ENCODE peak calls at places on chromosomes 13 and 19, in six cellular contexts. G is cardiac muscle cell, B is bronchial epithelial cell, A is epithelial cell of proximal tubule, W is A549, J is AG09309. T is an unnamed sample.

GRCh38 chr19:52946322-52947310 is 16.1 kb downstream of the ZNF816 start:
- DNase-seq in G (peak; percentile 32), B (no peak), W (no peak), J (no peak), A (no peak), T (no peak)

GRCh38 chr19:7716762-7717161 is 14.8 kb upstream of the FCER2 start:
- DNase-seq in G (no peak), J (no peak), A (no peak), B (no peak), W (no peak), T (no peak)

GRCh38 chr19:39327318-39327717 is 6.7 kb upstream of the LRFN1 start:
- DNase-seq in B (no peak), G (no peak), W (no peak), A (no peak), J (no peak), T (no peak)

GRCh38 chr13:92346046-92346445 is 880.6 kb upstream of the GPC6 start:
- DNase-seq in A (no peak), W (no peak), B (no peak), J (no peak), G (peak; percentile 9), T (no peak)

GRCh38 chr13:33016414-33017409 is at the start of gene KL:
- DNase-seq in W (no peak), J (no peak), G (peak; percentile 51), A (no peak), B (no peak), T (no peak)

GRCh38 chr13:20525144-20525600 is 485 bp downstream of the CRYL1 start:
- DNase-seq in G (peak; percentile 29), A (no peak), B (peak; percentile 4), J (no peak), W (no peak), T (no peak)

GRCh38 chr19:10295847-10296591 is 6.3 kb downstream of the ICAM5 start:
- DNase-seq in G (peak; percentile 49), A (no peak), B (no peak), W (no peak), J (no peak), T (no peak)

GRCh38 chr13:101946411-101946810 is 455.4 kb downstream of the FGF14 start:
- DNase-seq in G (no peak), J (no peak), A (no peak), W (no peak), B (no peak), T (no peak)

GRCh38 chr19:29292146-29292545 is 79.2 kb upstream of the UQCRFS1 start:
- DNase-seq in A (no peak), B (no peak), G (no peak), J (no peak), W (no peak), T (no peak)

GRCh38 chr19:28883241-28883693 is 329.7 kb downstream of the UQCRFS1 start:
- DNase-seq in J (no peak), W (no peak), B (no peak), A (no peak), G (peak; percentile 74), T (peak; percentile 31)

GRCh38 chr13:46059405-46059804 is 6.9 kb upstream of the ZC3H13 start:
- DNase-seq in B (no peak), W (no peak), A (no peak), J (no peak), G (no peak), T (no peak)

GRCh38 chr19:43148233-43148632 is 38.1 kb downstream of the PSG5 start:
- DNase-seq in W (no peak), G (no peak), J (peak; percentile 83), B (peak; percentile 99), A (no peak), T (peak; percentile 83)

GRCh38 chr19:34306213-34306661 is 51.9 kb downstream of the GARRE1 start:
- DNase-seq in J (no peak), G (no peak), A (peak; percentile 41), B (no peak), W (no peak), T (no peak)

GRCh38 chr13:49279112-49279511 is 31.4 kb downstream of the CDADC1 start:
- DNase-seq in W (no peak), B (no peak), A (no peak), G (no peak), J (no peak), T (no peak)

GRCh38 chr13:41613984-41614581 is 156.7 kb downstream of the RGCC start:
- DNase-seq in G (no peak), W (no peak), J (peak; percentile 90), A (no peak), B (peak; percentile 54), T (peak; percentile 59)

GRCh38 chr19:17865364-17866311 is 5.9 kb downstream of the RPL18A start:
- DNase-seq in A (no peak), J (no peak), G (no peak), W (no peak), B (peak; percentile 44), T (no peak)

DNA sequence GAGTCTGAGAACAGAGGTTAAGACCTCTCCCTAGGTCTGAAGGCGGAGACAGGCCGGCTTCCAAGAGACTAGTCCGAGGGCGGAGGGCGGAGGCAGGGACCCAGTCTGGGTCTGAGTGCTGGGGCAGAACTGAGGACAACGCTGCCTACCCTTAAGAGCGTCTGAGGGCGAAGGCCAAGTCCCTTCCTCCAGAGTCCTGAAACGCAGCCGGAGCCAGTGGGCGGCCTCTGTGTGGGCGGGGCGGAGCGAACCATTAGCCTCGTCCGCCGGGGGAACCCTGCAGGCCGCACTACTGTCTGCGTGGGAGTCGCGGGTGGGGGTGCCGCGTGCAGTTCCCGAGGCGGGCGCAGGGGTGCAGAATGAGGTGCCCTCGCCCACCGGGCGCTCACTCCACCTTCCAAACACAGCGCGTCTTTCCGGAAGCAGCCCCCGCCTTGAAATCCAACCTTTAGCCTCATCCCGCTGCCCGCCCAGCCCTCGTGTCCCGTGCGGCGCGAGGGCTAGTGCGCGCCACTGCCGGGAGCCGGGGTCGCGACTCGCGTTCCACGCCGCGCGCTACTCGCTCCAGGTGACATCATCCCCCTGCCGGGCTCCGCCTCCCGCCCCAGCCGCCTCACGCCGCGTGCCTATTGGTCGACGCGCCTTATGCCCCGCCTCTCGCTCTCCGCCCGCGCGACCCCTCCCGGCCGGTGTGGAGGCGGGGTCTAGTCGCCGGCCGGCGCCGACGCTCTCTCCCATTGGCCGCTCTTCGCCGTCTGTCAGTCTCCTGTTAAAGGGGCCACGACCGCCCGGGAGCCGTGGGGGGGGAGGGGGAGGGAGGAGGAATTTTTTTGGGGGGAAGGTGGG is at the start of gene C19orf73:
- DNase-seq in B (peak; percentile 67), A (no peak), W (peak; percentile 94), G (peak; percentile 97), J (peak; percentile 55), T (peak; percentile 33)
- TF ChIP-seq CTCF in B (peak; percentile 19), A (no peak), W (no peak), G (no peak), J (no peak), T (peak; percentile 6)

GRCh38 chr13:63189712-63190111 is 1774.1 kb upstream of the PCDH20 start:
- DNase-seq in A (no peak), W (no peak), G (no peak), J (no peak), B (no peak), T (no peak)

GRCh38 chr13:63190219-63190618 is 1774.6 kb upstream of the PCDH20 start:
- DNase-seq in J (no peak), B (no peak), W (no peak), A (no peak), G (no peak), T (no peak)

DNA sequence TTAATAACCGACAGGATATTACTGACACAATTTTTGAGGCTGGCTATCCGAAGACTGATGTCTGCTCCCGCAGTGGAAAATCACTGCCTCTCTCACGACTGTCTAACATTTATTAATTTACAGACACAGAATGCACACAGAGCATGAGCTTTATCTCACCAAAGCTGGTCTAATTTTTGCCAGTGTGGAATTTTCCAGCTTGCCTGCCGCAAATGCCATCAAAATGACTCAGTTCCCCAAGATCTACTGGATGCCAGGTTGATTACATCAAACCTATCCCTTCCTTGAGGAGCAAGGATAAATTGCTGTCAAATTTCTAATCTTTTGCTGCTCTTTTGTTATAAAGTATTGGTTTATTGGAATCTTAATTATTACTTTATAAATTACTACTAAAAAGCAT is 1775.1 kb upstream of the PCDH20 start:
- DNase-seq in J (peak; percentile 24), A (peak; percentile 59), B (peak; percentile 4), W (peak; percentile 1), G (no peak), T (no peak)
- H3K4me3 ChIP-seq in J (no peak overlapping the region), A (no peak overlapping the region), B (no peak overlapping the region), W (no peak overlapping the region), G (no peak overlapping the region), T (no peak overlapping the region)

DNA sequence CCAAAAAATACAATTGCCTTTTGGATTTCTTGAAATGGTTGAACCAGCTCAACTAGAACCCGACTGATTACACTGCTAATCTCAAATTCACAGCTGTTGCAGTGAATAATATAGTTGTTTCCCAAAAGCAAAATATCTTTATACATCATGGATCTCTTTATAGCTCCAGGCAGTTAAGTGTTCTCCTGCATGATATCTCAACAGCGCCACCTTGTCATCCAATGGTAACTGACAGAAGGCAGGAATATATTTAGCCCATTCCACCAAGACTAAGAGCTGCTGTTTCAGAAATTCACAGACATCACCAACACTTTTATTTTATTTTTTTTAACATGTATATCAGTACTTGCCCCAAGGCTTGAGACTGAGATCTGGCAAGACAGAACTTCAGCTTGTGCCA is 1141.0 kb upstream of the PRR20A start:
- DNase-seq in J (no peak), W (no peak), G (peak; percentile 35), B (no peak), A (no peak), T (no peak)
- TF ChIP-seq CTCF in J (no peak), W (no peak), G (no peak), B (no peak), A (peak; percentile 29), T (no peak)

GRCh38 chr19:13883665-13884064 is 6.7 kb downstream of the NANOS3 start:
- DNase-seq in B (no peak), W (no peak), G (no peak), J (no peak), A (no peak), T (no peak)

GRCh38 chr19:13885826-13886365 is 9.0 kb downstream of the NANOS3 start:
- DNase-seq in G (no peak), B (no peak), W (no peak), A (no peak), J (no peak), T (no peak)

GRCh38 chr19:13887039-13887438 is 10.1 kb downstream of the NANOS3 start:
- DNase-seq in B (no peak), A (no peak), J (no peak), W (no peak), G (no peak), T (no peak)

GRCh38 chr19:13882841-13883240 is 5.9 kb downstream of the NANOS3 start:
- DNase-seq in B (peak; percentile 40), W (no peak), A (no peak), G (no peak), J (no peak), T (no peak)

GRCh38 chr19:13884726-13885591 is 8.0 kb downstream of the NANOS3 start:
- DNase-seq in W (no peak), A (no peak), B (no peak), J (no peak), G (no peak), T (no peak)
- H3K4me3 ChIP-seq in W (no peak overlapping the region), A (peak overlapping the region; percentile 13), B (no peak overlapping the region), J (no peak overlapping the region), G (no peak overlapping the region), T (no peak overlapping the region)

DNA sequence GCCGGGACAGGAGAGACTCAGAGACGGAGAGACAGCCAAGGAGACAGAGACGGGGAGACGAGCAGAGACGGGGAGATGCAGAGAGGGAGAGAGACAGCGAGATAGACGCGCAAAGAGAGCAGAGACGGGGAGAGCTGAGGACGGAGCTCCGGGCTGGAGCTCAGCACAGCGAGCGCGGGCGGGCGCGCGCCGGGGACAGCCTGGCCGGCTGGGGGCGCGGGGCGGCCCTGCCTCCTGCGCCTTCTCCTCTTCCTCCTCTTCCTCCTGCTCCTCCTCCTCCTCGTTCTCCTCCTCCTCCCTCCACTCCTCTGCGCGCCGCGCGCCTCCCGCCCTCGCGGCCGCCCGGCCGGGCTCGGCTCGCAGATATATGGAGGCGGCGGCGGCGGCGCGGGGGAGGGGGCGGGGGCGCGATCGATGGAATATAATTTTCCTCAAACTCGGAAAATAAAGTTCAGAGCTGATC is at the start of gene ERFL:
- DNase-seq in G (no peak), B (no peak), W (no peak), A (no peak), J (no peak), T (no peak)
- TF ChIP-seq CTCF in G (no peak), B (no peak), W (peak; percentile 21), A (no peak), J (no peak), T (no peak)